ENCODE peak calls at places on chromosomes 6 and 20, in ten cellular contexts. O is mucosa of descending colon; R is brain microvascular endothelial cell; I is CD8-positive, alpha-beta T cell; D is tibial artery; J is neural progenitor cell; Q is cardiac fibroblast; H is BE2C; K is heart left ventricle; E is fibroblast of villous mesenchyme. N is an unnamed sample.

GRCh38 chr20:34573541-34573940 is 15.0 kb downstream of the MAP1LC3A start:
- DNase-seq in O (no peak), R (no peak), I (no peak), D (no peak), J (no peak), Q (no peak), H (no peak), K (no peak), E (no peak), N (no peak)

GRCh38 chr6:32973934-32974333 is 5.5 kb downstream of the BRD2 start:
- DNase-seq in O (no peak), R (peak), I (no peak), D (no peak), J (peak), Q (peak), H (no peak), K (no peak), E (peak), N (peak)

GRCh38 chr20:62064788-62065668 is 653 bp downstream of the TAF4 start:
- DNase-seq in O (peak), R (no peak), I (no peak), D (no peak), J (peak), Q (no peak), H (peak), K (no peak), E (no peak), N (no peak)

GRCh38 chr6:150646228-150646627 is 46.5 kb downstream of the PLEKHG1 start:
- DNase-seq in O (no peak), R (no peak), I (no peak), D (no peak), J (no peak), Q (no peak), H (no peak), K (no peak), E (no peak), N (no peak)

GRCh38 chr20:53497246-53497645 is 96.4 kb downstream of the ZNF217 start:
- DNase-seq in O (no peak), R (no peak), I (no peak), D (no peak), J (no peak), Q (no peak), H (no peak), K (no peak), E (no peak), N (no peak)

GRCh38 chr20:15865553-15865952 is 707.7 kb downstream of the KIF16B start:
- DNase-seq in O (no peak), R (no peak), I (no peak), D (no peak), J (no peak), Q (no peak), H (no peak), K (no peak), E (no peak), N (no peak)

GRCh38 chr6:14533446-14533845 is 415.9 kb downstream of the CD83 start:
- DNase-seq in O (no peak), R (no peak), I (no peak), D (no peak), J (no peak), Q (no peak), H (no peak), K (no peak), E (peak), N (no peak)

GRCh38 chr20:878511-879307 is 37.4 kb downstream of the ANGPT4 start:
- DNase-seq in O (no peak), R (no peak), I (no peak), D (no peak), J (peak), Q (peak), H (no peak), K (no peak), E (peak), N (peak)

GRCh38 chr20:53859684-53860083 is 210.7 kb downstream of the BCAS1 start:
- DNase-seq in O (no peak), R (no peak), I (no peak), D (peak), J (no peak), Q (peak), H (no peak), K (peak), E (no peak), N (no peak)

GRCh38 chr6:87993331-87993730 is 54.3 kb upstream of the SPACA1 start:
- DNase-seq in O (no peak), R (no peak), I (no peak), D (no peak), J (no peak), Q (no peak), H (no peak), K (no peak), E (no peak), N (no peak)

GRCh38 chr20:58553841-58554240 is 38.6 kb upstream of the APCDD1L start:
- DNase-seq in O (no peak), R (no peak), I (no peak), D (peak), J (no peak), Q (peak), H (no peak), K (no peak), E (peak), N (peak)

GRCh38 chr6:33497157-33497556 is 42.8 kb downstream of the ZBTB9 start:
- DNase-seq in O (no peak), R (no peak), I (no peak), D (no peak), J (no peak), Q (no peak), H (no peak), K (no peak), E (no peak), N (no peak)

GRCh38 chr6:29576056-29576455 is 8.9 kb upstream of the OR2H2 start:
- DNase-seq in O (no peak), R (no peak), I (no peak), D (no peak), J (no peak), Q (no peak), H (no peak), K (no peak), E (no peak), N (no peak)

GRCh38 chr6:24906314-24906713 is 29.4 kb downstream of the RIPOR2 start:
- DNase-seq in O (no peak), R (no peak), I (no peak), D (no peak), J (no peak), Q (no peak), H (no peak), K (no peak), E (no peak), N (no peak)

GRCh38 chr6:149130093-149130872 is 187.2 kb upstream of the TAB2 start:
- DNase-seq in O (no peak), R (no peak), I (no peak), D (no peak), J (no peak), Q (no peak), H (no peak), K (no peak), E (no peak), N (peak)

GRCh38 chr6:42099340-42100028 is 42.9 kb downstream of the C6orf132 start:
- DNase-seq in O (peak), R (peak), I (no peak), D (no peak), J (no peak), Q (peak), H (no peak), K (no peak), E (peak), N (peak)

GRCh38 chr6:156557269-156557885 is 219.8 kb upstream of the ARID1B start:
- DNase-seq in O (no peak), R (peak), I (no peak), D (peak), J (peak), Q (peak), H (no peak), K (no peak), E (no peak), N (peak)

GRCh38 chr6:25649611-25650010 is 2.4 kb upstream of the SCGN start:
- DNase-seq in O (no peak), R (no peak), I (no peak), D (no peak), J (no peak), Q (peak), H (peak), K (no peak), E (no peak), N (no peak)

GRCh38 chr6:52691718-52692117 is 20.8 kb downstream of the TMEM14A start:
- DNase-seq in O (no peak), R (no peak), I (no peak), D (no peak), J (no peak), Q (peak), H (no peak), K (no peak), E (no peak), N (no peak)

GRCh38 chr6:50249493-50249892 is 199.8 kb upstream of the DEFB112 start:
- DNase-seq in O (no peak), R (peak), I (no peak), D (no peak), J (no peak), Q (no peak), H (no peak), K (no peak), E (no peak), N (peak)

GRCh38 chr20:50247196-50248094 is 56.8 kb downstream of the CEBPB start:
- DNase-seq in O (no peak), R (no peak), I (no peak), D (no peak), J (no peak), Q (no peak), H (no peak), K (no peak), E (no peak), N (no peak)

GRCh38 chr20:19659468-19659867 is 98.6 kb upstream of the RIN2 start:
- DNase-seq in O (no peak), R (no peak), I (no peak), D (no peak), J (no peak), Q (no peak), H (no peak), K (no peak), E (no peak), N (no peak)

GRCh38 chr6:69871107-69871506 is 4.8 kb downstream of the COL19A1 start:
- DNase-seq in O (no peak), R (no peak), I (no peak), D (no peak), J (no peak), Q (no peak), H (no peak), K (no peak), E (no peak), N (no peak)

GRCh38 chr6:11270030-11271027 is 37.9 kb upstream of the NEDD9 start:
- DNase-seq in O (peak), R (peak), I (no peak), D (no peak), J (no peak), Q (peak), H (peak), K (no peak), E (peak), N (peak)

GRCh38 chr6:21227486-21227885 is 366.1 kb upstream of the SOX4 start:
- DNase-seq in O (no peak), R (peak), I (no peak), D (no peak), J (no peak), Q (no peak), H (no peak), K (no peak), E (no peak), N (peak)

GRCh38 chr6:168417158-168417557 is 23.8 kb upstream of the SMOC2 start:
- DNase-seq in O (no peak), R (no peak), I (no peak), D (no peak), J (peak), Q (no peak), H (no peak), K (no peak), E (no peak), N (no peak)

GRCh38 chr20:37336369-37337207 is 9.4 kb upstream of the SRC start:
- DNase-seq in O (peak), R (no peak), I (no peak), D (no peak), J (peak), Q (peak), H (peak), K (peak), E (peak), N (no peak)

GRCh38 chr20:41091926-41092325 is 45.4 kb upstream of the PLCG1 start:
- DNase-seq in O (no peak), R (no peak), I (no peak), D (no peak), J (no peak), Q (no peak), H (no peak), K (no peak), E (peak), N (no peak)

GRCh38 chr6:68633654-68634502 is 1.2 kb upstream of the ADGRB3 start:
- DNase-seq in O (no peak), R (no peak), I (no peak), D (no peak), J (no peak), Q (no peak), H (no peak), K (no peak), E (no peak), N (no peak)

GRCh38 chr6:91081452-91082067 is 494.7 kb upstream of the MAP3K7 start:
- DNase-seq in O (no peak), R (peak), I (no peak), D (no peak), J (peak), Q (peak), H (peak), K (no peak), E (peak), N (peak)

GRCh38 chr20:35539756-35540212 is 2.1 kb upstream of the ERGIC3 start:
- DNase-seq in O (peak), R (no peak), I (no peak), D (no peak), J (peak), Q (peak), H (peak), K (no peak), E (peak), N (peak)

GRCh38 chr6:167678102-167679101 is 148.3 kb upstream of the AFDN start:
- DNase-seq in O (peak), R (no peak), I (no peak), D (no peak), J (peak), Q (no peak), H (peak), K (no peak), E (no peak), N (peak)

DNA sequence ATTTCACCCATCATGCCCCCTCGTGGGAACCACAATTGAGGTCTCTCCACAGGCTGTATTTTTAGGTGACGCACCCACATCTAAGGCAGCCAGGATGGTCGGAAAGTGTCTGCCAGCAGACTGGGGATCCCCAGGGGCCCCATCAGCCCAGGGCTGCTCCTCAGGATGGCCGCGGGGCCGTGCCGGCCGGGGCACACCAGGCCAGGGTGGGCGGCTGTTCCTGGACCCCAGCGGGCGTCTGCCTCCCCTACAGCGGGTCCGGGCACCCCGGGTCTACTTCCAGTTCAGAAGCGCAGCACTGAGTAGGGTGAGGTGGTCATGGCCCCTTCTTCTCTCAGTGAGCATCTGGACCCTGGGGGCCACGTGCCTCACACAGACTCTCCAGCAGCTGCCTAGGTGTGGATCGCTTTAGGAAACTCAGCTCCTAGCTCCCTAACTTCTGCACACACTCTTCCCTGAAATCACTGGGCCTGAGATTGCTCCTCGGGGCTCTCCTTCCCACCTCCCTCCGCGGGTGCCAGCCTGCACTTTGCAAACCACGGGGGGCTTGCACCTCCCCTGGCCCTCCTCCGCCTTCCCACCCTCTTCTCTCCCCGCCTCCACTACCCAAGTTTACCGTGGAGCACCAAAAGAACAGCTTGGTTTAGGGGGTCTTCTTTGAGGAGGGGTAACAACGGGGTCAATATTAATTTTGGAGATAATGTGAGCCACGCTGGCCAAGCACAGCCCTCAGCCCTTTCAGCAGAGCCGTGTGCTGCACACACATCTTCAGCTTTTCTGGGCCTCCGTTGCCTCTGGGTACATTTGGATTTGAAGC is 14.2 kb upstream of the FOXC1 start:
- DNase-seq in O (no peak), R (no peak), I (no peak), D (no peak), J (no peak), Q (no peak), H (no peak), K (no peak), E (no peak), N (no peak)
- H3K4me3 ChIP-seq in O (no peak), R (no peak), I (no peak), D (peak), J (no peak), Q (no peak), H (no peak), K (peak), E (no peak), N (no peak)

GRCh38 chr20:17889226-17889625 is 79.4 kb downstream of the SNX5 start:
- DNase-seq in O (no peak), R (no peak), I (no peak), D (no peak), J (no peak), Q (peak), H (no peak), K (no peak), E (peak), N (no peak)
- TF ChIP-seq CTCF in O (no peak), R (peak), I (no peak), D (no peak), J (no peak), Q (peak), H (peak), K (no peak), E (peak), N (peak)

GRCh38 chr6:158038291-158039177 is 56.9 kb downstream of the SYNJ2 start:
- DNase-seq in O (peak), R (no peak), I (no peak), D (peak), J (no peak), Q (no peak), H (no peak), K (no peak), E (no peak), N (no peak)
- H3K4me3 ChIP-seq in O (no peak), R (no peak), I (no peak), D (no peak), J (no peak), Q (no peak), H (no peak), K (no peak), E (no peak), N (no peak)

DNA sequence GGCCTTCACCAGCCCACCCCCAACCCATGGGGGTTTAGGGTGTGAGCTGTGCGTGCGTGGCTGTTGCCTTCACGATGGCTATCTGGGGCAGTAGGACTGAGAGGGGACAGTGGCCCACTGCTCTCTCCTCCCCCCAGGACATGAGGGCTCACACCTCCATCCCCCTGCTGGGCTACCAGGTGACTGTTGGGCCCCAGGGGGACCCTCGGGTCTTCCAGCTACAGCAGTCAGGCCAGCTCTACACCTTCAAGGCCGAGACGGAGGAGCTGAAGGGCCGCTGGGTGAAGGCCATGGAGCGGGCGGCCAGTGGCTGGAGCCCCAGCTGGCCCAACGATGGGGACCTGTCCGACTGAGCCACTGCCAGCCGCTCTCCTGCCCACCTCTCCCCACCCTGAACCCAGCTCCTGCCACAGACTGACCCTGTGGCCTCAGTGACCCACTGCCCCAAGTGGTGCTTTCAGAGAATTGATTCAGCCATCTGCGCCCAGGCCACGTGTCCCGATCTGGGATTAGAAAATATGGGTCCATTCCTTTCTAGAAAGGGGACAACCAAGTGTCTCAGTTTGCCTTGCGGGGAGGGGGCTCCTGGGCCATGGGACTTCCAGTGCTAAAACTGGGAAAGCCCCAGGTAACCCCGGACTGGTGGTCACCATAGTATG is 22.5 kb downstream of the FGD2 start:
- DNase-seq in O (no peak), R (no peak), I (no peak), D (no peak), J (no peak), Q (no peak), H (no peak), K (no peak), E (no peak), N (no peak)
- TF ChIP-seq CTCF in O (no peak), R (no peak), I (no peak), D (no peak), J (no peak), Q (no peak), H (no peak), K (no peak), E (no peak), N (no peak)

GRCh38 chr6:5833120-5833519 is 173.6 kb downstream of the NRN1 start:
- DNase-seq in O (no peak), R (no peak), I (no peak), D (no peak), J (no peak), Q (no peak), H (no peak), K (no peak), E (no peak), N (no peak)

GRCh38 chr6:5827061-5828037 is 179.4 kb downstream of the NRN1 start:
- DNase-seq in O (no peak), R (no peak), I (no peak), D (no peak), J (no peak), Q (no peak), H (no peak), K (no peak), E (no peak), N (no peak)

GRCh38 chr6:5837323-5837722 is 169.4 kb downstream of the NRN1 start:
- DNase-seq in O (no peak), R (no peak), I (no peak), D (no peak), J (no peak), Q (no peak), H (no peak), K (no peak), E (no peak), N (no peak)

DNA sequence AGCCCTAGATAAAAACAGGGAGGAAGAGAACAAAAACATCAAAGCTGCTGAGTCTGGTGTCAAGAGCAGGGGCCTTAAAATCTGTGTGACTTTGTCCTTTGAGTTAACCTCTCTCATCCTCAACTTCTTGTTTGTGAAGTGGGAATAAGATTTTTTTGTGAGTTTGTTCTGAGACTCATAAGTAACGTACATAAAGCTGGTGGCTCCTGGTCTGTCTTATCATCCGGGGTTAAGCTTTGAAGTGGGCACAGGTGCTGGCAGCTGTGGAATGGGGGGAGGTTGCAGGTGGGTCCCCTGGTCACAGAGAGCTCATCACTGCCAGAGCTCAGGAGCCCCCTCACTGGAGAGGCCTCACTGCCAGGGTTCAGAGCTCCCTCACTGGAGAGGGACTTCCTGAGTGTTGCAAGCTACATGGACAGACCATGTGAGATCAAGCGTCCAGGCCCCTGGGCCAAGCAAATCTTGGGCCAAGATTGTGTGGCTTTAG is 174.1 kb downstream of the NRN1 start:
- DNase-seq in O (no peak), R (no peak), I (no peak), D (no peak), J (no peak), Q (no peak), H (no peak), K (no peak), E (no peak), N (no peak)
- H3K4me3 ChIP-seq in O (no peak), R (no peak), I (no peak), D (no peak), J (no peak), Q (no peak), H (no peak), K (no peak), E (no peak), N (no peak)

GRCh38 chr6:143279385-143279784 is 171.1 kb downstream of the ADAT2 start:
- DNase-seq in O (no peak), R (peak), I (no peak), D (no peak), J (peak), Q (peak), H (no peak), K (no peak), E (no peak), N (peak)
- TF ChIP-seq CTCF in O (no peak), R (peak), I (no peak), D (no peak), J (peak), Q (peak), H (no peak), K (no peak), E (peak), N (peak)